ENCODE peak calls at places on chromosomes 5 and 9, in nine cellular contexts. U, Z, T, D, Y, C, L, B and K are unnamed samples.

GRCh38 chr5:14120176-14120575 is 23.0 kb upstream of the TRIO start:
- DNase-seq in B (no peak), D (no peak), Y (no peak), C (no peak), L (no peak), Z (no peak), U (no peak), T (no peak), K (no peak)

GRCh38 chr9:27184556-27185351 is 75.7 kb downstream of the TEK start:
- DNase-seq in Y (no peak), C (no peak), U (peak; percentile 36), Z (no peak), L (no peak), T (peak; percentile 72), D (no peak), B (peak; percentile 92), K (peak; percentile 76)

GRCh38 chr9:1875251-1875851 is 139.8 kb upstream of the SMARCA2 start:
- DNase-seq in Z (no peak), U (no peak), T (peak; percentile 83), B (no peak), Y (no peak), D (no peak), C (no peak), L (no peak), K (no peak)

GRCh38 chr9:127742435-127743088 is 7.5 kb upstream of the TOR2A start:
- DNase-seq in U (peak; percentile 32), D (no peak), B (no peak), T (no peak), Z (no peak), C (no peak), L (no peak), Y (no peak), K (no peak)

GRCh38 chr9:120868339-120868675 is 8.7 kb downstream of the PHF19 start:
- DNase-seq in B (no peak), Z (no peak), T (no peak), D (no peak), L (no peak), U (no peak), C (no peak), Y (no peak), K (no peak)

GRCh38 chr5:5950658-5951057 is 427.7 kb downstream of the MED10 start:
- DNase-seq in Y (no peak), L (no peak), D (no peak), Z (no peak), B (no peak), U (no peak), C (no peak), T (peak; percentile 77), K (no peak)

GRCh38 chr9:86893811-86894490 is 53.4 kb downstream of the GAS1 start:
- DNase-seq in T (peak; percentile 39), B (no peak), L (no peak), D (no peak), Z (no peak), C (no peak), U (no peak), Y (no peak), K (no peak)

GRCh38 chr9:128412120-128412790 is 8.4 kb upstream of the CERCAM start:
- DNase-seq in D (peak; percentile 31), B (peak; percentile 76), C (peak; percentile 42), Y (peak; percentile 45), T (no peak), Z (no peak), U (peak; percentile 44), L (no peak), K (peak; percentile 40)

GRCh38 chr9:12329623-12329985 is 363.6 kb upstream of the TYRP1 start:
- DNase-seq in B (no peak), C (no peak), U (no peak), D (no peak), Z (no peak), Y (no peak), T (no peak), L (no peak), K (no peak)

GRCh38 chr9:114896344-114896743 is 34.0 kb downstream of the TNFSF8 start:
- DNase-seq in Z (no peak), Y (no peak), L (no peak), B (no peak), D (no peak), U (no peak), C (no peak), T (no peak), K (no peak)
- H3K4me1 ChIP-seq in Z (no peaks in the 10 kb centered on the region), Y (no peaks in the 10 kb centered on the region), L (peaks cover 8% of the 10 kb centered on the region), B (peaks cover 66% of the 10 kb centered on the region), D (peaks cover 21% of the 10 kb centered on the region), U (peaks cover 7% of the 10 kb centered on the region), C (peaks cover 19% of the 10 kb centered on the region), T (peaks cover 17% of the 10 kb centered on the region), K (no peaks in the 10 kb centered on the region)

GRCh38 chr9:100191264-100191663 is 92.2 kb downstream of the INVS start:
- DNase-seq in Y (no peak), Z (no peak), T (no peak), U (no peak), B (no peak), D (no peak), L (no peak), C (no peak), K (no peak)

GRCh38 chr9:100196828-100197227 is 97.8 kb downstream of the INVS start:
- DNase-seq in B (no peak), C (no peak), T (no peak), Z (no peak), U (no peak), Y (no peak), L (no peak), D (no peak), K (no peak)

GRCh38 chr9:100193078-100193477 is 94.0 kb downstream of the INVS start:
- DNase-seq in D (no peak), B (no peak), Y (no peak), C (no peak), T (no peak), L (no peak), Z (no peak), U (no peak), K (no peak)

GRCh38 chr9:100197553-100197952 is 98.5 kb downstream of the INVS start:
- DNase-seq in L (no peak), D (no peak), U (no peak), B (no peak), Z (no peak), Y (no peak), T (no peak), C (no peak), K (no peak)

DNA sequence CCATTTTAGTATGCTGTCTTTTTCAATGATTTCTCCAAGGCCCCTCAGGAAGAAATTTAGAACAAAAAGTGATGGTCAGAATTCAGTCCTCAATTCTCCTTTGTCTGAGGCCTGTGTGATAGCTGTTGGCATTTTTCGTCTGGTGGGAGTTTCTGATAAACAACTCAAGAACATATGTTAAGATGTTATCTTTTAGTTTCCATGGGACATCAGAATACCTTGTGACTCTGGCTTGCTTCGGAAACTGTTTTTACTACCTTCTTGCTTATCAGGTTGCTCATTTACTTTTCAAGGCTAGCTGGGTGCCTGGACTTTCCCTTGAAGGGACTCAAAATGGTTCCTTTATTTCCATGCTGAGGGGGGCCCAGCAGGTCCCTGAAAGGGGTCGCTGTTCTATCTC is 97.2 kb downstream of the INVS start:
- DNase-seq in U (no peak), Z (no peak), C (no peak), L (no peak), T (no peak), B (no peak), Y (no peak), D (no peak), K (no peak)
- H3K4me3 ChIP-seq in U (no peak overlapping the region), Z (no peak overlapping the region), C (no peak overlapping the region), L (no peak overlapping the region), T (no peak overlapping the region), B (no peak overlapping the region), Y (no peak overlapping the region), D (no peak overlapping the region), K (no peak overlapping the region)

GRCh38 chr9:77180056-77180455 is 2.7 kb downstream of the VPS13A start:
- DNase-seq in T (no peak), D (no peak), U (no peak), Y (no peak), C (no peak), B (no peak), Z (no peak), L (no peak), K (no peak)

GRCh38 chr9:77188242-77188641 is 10.9 kb downstream of the VPS13A start:
- DNase-seq in T (no peak), D (no peak), Y (no peak), L (no peak), U (no peak), C (no peak), Z (no peak), B (no peak), K (no peak)

GRCh38 chr9:77177894-77178794 is 810 bp downstream of the VPS13A start:
- DNase-seq in L (no peak), B (peak; percentile 49), Y (peak; percentile 69), Z (no peak), T (no peak), U (peak; percentile 44), D (peak; percentile 22), C (peak; percentile 51), K (peak; percentile 57)

GRCh38 chr9:77183581-77183980 is 6.2 kb downstream of the VPS13A start:
- DNase-seq in L (no peak), D (no peak), C (no peak), Z (no peak), U (no peak), B (no peak), T (no peak), Y (no peak), K (no peak)
- H3K4me1 ChIP-seq in L (peaks cover 25% of the 10 kb centered on the region), D (peaks cover 26% of the 10 kb centered on the region), C (peaks cover 11% of the 10 kb centered on the region), Z (no peaks in the 10 kb centered on the region), U (peaks cover 8% of the 10 kb centered on the region), B (peaks cover 9% of the 10 kb centered on the region), T (peaks cover 13% of the 10 kb centered on the region), Y (peaks cover 6% of the 10 kb centered on the region), K (peaks cover 7% of the 10 kb centered on the region)

DNA sequence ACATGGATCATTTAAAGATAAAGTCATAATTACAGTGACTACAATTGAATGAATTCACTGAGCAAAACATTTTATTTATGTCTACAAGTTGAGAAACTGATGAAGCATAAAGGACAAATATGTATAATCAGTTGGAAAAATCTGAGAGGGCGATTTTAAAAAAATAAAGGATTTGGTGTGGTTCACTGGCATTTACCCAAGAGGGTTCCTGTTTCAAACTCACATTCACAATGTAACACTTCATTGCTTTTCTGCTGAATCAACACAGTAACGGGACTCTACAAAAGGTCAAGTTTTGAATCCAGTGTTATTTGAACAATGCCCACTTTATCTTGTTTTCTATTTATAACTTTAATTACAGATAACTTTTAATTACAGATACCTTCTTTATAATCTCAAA is 138.6 kb downstream of the NUDT12 start:
- DNase-seq in L (no peak), C (no peak), U (no peak), Y (no peak), B (no peak), T (no peak), Z (no peak), D (no peak), K (no peak)
- H3K4me3 ChIP-seq in L (no peak overlapping the region), C (no peak overlapping the region), U (no peak overlapping the region), Y (no peak overlapping the region), B (no peak overlapping the region), T (no peak overlapping the region), Z (no peak overlapping the region), D (no peak overlapping the region), K (no peak overlapping the region)